ENCODE peak calls at places on chromosomes 12 and 14, in six cellular contexts. O, D, J, W, X and C are unnamed samples.

GRCh38 chr12:24728366-24728765 is 220.5 kb downstream of the BCAT1 start:
- DNase-seq in J (no peak), D (no peak), O (peak), W (no peak), X (peak), C (peak)

GRCh38 chr12:115763982-115764621 is 513.4 kb downstream of the MED13L start:
- DNase-seq in O (no peak), W (no peak), J (no peak), D (no peak), X (no peak), C (no peak)

GRCh38 chr12:52082026-52082667 is 2.6 kb downstream of the SMIM41 start:
- DNase-seq in D (no peak), J (no peak), O (no peak), W (peak), X (peak), C (no peak)

GRCh38 chr14:96904201-96904600 is 107.0 kb downstream of the VRK1 start:
- DNase-seq in X (no peak), O (no peak), D (no peak), W (no peak), J (no peak), C (no peak)

GRCh38 chr14:71050227-71050823 is 143.1 kb downstream of the PCNX1 start:
- DNase-seq in O (peak), X (no peak), J (no peak), W (no peak), D (no peak), C (no peak)

GRCh38 chr14:71289536-71289935 is 382.3 kb downstream of the PCNX1 start:
- DNase-seq in W (no peak), X (no peak), D (no peak), J (no peak), O (no peak), C (no peak)

GRCh38 chr12:130775953-130776856 is 60.1 kb upstream of the RIMBP2 start:
- DNase-seq in O (peak), W (peak), D (peak), X (peak), J (no peak), C (peak)

GRCh38 chr14:101072945-101073597 is 169.5 kb upstream of the RTL1 start:
- DNase-seq in X (peak), W (peak), J (peak), D (no peak), O (peak), C (no peak)

GRCh38 chr12:100987552-100988277 is 193.1 kb downstream of the ANO4 start:
- DNase-seq in X (peak), W (peak), O (peak), J (no peak), D (no peak), C (peak)

GRCh38 chr14:34857689-34858449 is 17.3 kb downstream of the BAZ1A start:
- DNase-seq in D (no peak), X (no peak), W (no peak), O (no peak), J (no peak), C (no peak)